ENCODE peak calls at places on chromosomes 13 and 19, in six cellular contexts. A, E, K, F, Y and Q are unnamed samples.
A peak's percentile ranks its signal among the peaks of the same experiment; 100 is the strongest.

GRCh38 chr19:55053735-55054134 is 9.2 kb downstream of the RDH13 start:
- DNase-seq in K (no peak), A (no peak), Y (no peak), F (no peak), E (no peak), Q (peak; percentile 42)

GRCh38 chr13:113729329-113730019 is 29.6 kb upstream of the TMEM255B start:
- DNase-seq in E (no peak), A (no peak), Y (peak; percentile 68), F (no peak), K (no peak), Q (no peak)

GRCh38 chr19:11405846-11406643 is 13.1 kb downstream of the RGL3 start:
- DNase-seq in E (no peak), K (peak; percentile 88), Y (peak; percentile 28), A (no peak), F (no peak), Q (peak; percentile 44)

GRCh38 chr13:114027046-114027760 is 53.3 kb upstream of the C13orf46 start:
- DNase-seq in E (no peak), A (no peak), K (no peak), Y (peak; percentile 72), F (no peak), Q (peak; percentile 95)

GRCh38 chr13:91174886-91175501 is 172.5 kb upstream of the MIR17HG start:
- DNase-seq in E (no peak), F (no peak), Y (no peak), K (peak; percentile 67), A (no peak), Q (peak; percentile 39)

GRCh38 chr19:51546650-51547396 is 15.4 kb upstream of the SIGLEC6 start:
- DNase-seq in Y (no peak), A (no peak), F (no peak), K (no peak), E (no peak), Q (peak; percentile 21)

GRCh38 chr19:41302624-41303351 is 7.2 kb upstream of the CCDC97 start:
- DNase-seq in A (no peak), F (no peak), K (no peak), E (no peak), Y (no peak), Q (no peak)

GRCh38 chr19:6484251-6484650 is 2.7 kb upstream of the DENND1C start:
- DNase-seq in E (no peak), A (no peak), K (no peak), Y (no peak), F (no peak), Q (peak; percentile 39)

GRCh38 chr13:29362849-29363604 is 232.5 kb downstream of the SLC7A1 start:
- DNase-seq in K (peak; percentile 88), F (no peak), A (peak; percentile 51), E (peak; percentile 36), Y (no peak), Q (peak; percentile 85)

GRCh38 chr13:101343128-101343787 is 73.0 kb downstream of the NALCN start:
- DNase-seq in K (no peak), A (no peak), F (no peak), Y (no peak), E (no peak), Q (no peak)

GRCh38 chr13:97015661-97016350 is 21.5 kb upstream of the OXGR1 start:
- DNase-seq in F (no peak), E (no peak), A (no peak), Y (no peak), K (no peak), Q (no peak)

DNA sequence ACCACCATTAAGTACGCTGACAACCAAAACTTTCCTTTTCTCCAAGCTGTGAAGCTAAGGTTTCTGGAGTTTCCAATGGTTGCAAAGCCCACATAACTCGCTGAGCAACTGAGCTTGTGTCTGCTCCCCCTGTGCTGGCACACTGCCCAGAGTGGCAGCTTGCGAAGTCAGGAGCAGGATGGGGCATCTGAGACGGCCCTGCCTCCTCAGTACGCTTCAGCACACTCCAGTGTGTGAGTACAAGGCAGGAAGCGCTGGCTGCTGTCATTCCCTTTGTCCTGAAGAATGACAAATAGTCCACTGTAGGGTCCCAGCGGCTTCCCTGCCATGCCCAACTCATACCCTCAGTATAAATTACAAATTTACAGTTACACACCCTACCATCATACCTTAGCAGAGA is 51.5 kb downstream of the SKA3 start:
- DNase-seq in E (no peak), F (no peak), Y (no peak), K (no peak), A (no peak), Q (no peak)
- H3K4me1 ChIP-seq in E (no peaks in the 10 kb centered on the region), F (no peaks in the 10 kb centered on the region), Y (no peaks in the 10 kb centered on the region), K (no peaks in the 10 kb centered on the region), A (peaks cover 2% of the 10 kb centered on the region), Q (no peaks in the 10 kb centered on the region)

DNA sequence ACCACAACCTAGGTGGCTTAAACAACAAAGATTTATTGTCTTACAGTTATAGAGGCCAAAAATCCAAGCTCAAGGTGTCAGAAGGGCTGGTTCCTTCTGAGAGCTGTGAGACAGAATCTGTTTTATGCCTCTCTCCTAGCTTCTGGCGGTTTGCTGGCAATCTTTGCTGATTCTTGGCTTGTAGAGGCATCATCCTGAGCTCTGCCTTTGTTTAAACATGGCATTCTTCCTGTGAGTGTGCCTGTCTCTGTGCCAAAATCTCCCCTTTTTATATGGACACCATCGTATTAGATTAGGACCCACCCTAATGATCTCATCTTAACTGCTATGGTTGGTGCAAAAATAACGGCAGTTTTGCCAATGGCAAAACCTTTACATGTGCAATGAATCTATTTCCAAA is 169.1 kb downstream of the CACNA1A start:
- DNase-seq in Y (no peak), F (no peak), K (no peak), A (no peak), E (no peak), Q (no peak)
- H3K4me1 ChIP-seq in Y (no peaks in the 10 kb centered on the region), F (no peaks in the 10 kb centered on the region), K (no peaks in the 10 kb centered on the region), A (peaks cover 2% of the 10 kb centered on the region), E (no peaks in the 10 kb centered on the region), Q (no peaks in the 10 kb centered on the region)

GRCh38 chr13:46624821-46625220 is 71.9 kb downstream of the LRCH1 start:
- DNase-seq in F (no peak), Y (no peak), A (no peak), E (no peak), K (no peak), Q (no peak)
- H3K4me1 ChIP-seq in F (no peaks in the 10 kb centered on the region), Y (peaks cover 57% of the 10 kb centered on the region), A (peaks cover 7% of the 10 kb centered on the region), E (peaks cover 10% of the 10 kb centered on the region), K (peaks cover 4% of the 10 kb centered on the region), Q (peaks cover 10% of the 10 kb centered on the region)

GRCh38 chr13:46166221-46166584 is 15.8 kb downstream of the LCP1 start:
- DNase-seq in F (no peak), E (no peak), Y (no peak), A (no peak), K (no peak), Q (no peak)
- H3K4me1 ChIP-seq in F (no peaks in the 10 kb centered on the region), E (no peaks in the 10 kb centered on the region), Y (peaks cover 8% of the 10 kb centered on the region), A (peaks cover 13% of the 10 kb centered on the region), K (peaks cover 7% of the 10 kb centered on the region), Q (no peaks in the 10 kb centered on the region)

DNA sequence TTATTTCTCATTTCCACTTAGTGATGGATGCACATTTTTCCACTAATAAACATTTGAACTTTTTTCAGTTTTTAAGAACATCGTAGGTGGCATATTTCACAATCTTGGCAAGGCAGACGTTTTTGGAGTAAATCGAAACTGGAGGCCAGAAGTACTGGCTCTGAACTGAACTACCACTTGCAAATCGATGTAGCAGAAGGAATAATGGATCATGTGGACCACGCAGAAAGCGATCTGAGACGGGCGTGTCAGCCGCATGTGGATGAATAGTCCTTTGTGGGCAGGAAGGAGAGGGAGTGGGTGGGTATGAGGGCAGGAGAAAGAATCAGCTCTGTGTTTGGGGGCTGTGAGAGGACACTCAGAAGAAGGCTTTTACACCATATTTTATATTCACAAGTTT is 90.4 kb downstream of the COL4A2 start:
- DNase-seq in A (no peak), Y (peak; percentile 68), K (no peak), F (peak; percentile 50), E (no peak), Q (no peak)
- H3K4me1 ChIP-seq in A (no peaks in the 10 kb centered on the region), Y (peaks cover 74% of the 10 kb centered on the region), K (peaks cover 8% of the 10 kb centered on the region), F (no peaks in the 10 kb centered on the region), E (no peaks in the 10 kb centered on the region), Q (peaks cover 86% of the 10 kb centered on the region)

DNA sequence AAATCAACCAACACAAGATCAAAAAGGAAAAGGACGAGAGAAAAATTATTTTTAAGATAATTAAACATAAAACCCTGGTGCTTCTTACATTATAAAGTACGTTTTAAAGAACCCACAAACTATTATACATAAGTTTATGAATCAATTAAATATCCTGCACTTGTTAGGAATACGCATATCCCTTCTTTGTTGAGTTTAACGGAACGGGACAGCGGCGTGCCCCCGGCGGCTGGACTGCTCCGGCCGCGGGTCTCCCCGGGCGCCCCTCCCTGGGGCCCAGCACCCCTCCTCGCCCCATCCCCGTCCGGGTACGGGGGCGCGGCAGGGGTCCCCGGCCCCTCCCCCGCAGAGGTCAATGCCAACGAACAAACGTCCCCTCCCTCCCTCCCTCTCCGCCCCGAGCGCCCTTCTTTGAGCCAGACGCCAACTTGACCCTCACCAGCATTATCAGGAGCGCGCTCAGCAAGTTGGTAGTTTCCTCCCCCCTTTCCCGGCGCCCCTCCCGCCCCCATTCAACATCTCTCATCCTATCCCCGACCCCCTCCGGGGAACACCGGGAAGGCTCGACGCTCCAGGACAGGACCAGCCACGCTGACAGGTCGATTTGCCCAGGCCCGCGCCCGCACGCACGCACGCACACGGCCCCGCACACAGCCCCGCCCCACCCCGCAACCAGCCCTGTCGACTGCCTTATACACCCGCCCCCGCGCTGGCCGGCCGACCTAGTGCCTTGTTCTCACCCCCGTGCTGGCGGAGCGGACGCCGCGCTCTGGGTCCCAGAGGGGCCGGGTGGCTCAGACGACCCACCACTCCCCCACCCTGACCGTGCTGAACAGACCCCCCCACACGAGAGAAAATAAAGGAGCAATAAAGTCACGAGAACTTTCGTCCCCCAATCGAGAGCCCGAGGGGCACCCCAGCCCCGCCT is 5.1 kb downstream of the LYL1 start:
- DNase-seq in E (no peak), Y (peak; percentile 70), F (no peak), K (no peak), A (no peak), Q (peak; percentile 97)
- H3K4me1 ChIP-seq in E (peaks cover 22% of the 10 kb centered on the region), Y (peaks cover 92% of the 10 kb centered on the region), F (peaks cover 2% of the 10 kb centered on the region), K (no peaks in the 10 kb centered on the region), A (peaks cover 15% of the 10 kb centered on the region), Q (peaks cover 11% of the 10 kb centered on the region)

DNA sequence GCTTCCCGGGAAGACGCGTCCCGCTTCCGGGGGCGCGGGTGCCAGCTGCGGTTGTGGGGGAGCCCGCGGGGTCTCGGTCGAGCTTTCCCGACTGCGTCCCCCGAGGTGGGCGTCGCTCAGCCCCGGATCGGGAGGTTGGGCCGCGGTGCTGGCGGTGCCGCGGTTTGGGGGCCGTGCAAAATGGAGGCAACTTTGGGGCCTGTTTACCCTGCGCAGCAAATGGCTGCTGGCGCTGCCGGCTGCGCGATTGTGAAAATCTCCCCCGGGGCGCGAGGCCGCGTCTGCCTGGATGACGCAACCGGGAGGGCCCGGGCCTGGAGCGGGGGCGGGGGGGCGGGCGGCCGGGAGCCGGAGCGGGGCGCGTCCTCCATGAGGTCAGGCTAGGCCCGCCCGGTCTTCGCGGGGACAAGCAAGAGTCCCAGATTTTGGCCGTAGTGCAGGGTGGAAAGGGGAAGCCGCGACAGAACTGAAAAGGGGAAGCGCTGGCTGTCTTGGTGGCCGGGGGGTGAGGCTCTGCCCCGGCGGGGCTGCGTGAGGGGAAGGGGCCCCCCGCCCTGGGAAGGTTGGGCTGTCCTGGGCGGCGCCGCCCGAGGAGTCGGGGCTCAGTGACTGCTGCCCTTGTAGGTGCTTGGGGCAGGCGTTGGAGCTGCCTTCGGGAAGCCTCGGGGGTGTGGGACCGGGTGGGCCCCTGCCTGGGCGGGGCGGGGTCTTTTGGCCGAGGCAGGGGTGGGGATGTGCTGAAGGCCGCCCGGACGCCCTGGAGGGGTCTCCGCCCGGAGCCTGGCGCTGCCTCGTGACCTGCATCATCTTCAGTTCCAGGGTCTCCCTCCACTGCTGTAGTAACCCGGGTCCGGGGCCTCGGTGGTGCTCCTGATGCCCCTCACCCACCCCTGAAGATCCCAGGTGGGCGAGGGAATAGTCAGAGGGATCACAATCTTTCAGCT is 11.1 kb downstream of the PEAK3 start:
- DNase-seq in E (peak; percentile 77), Y (peak; percentile 91), A (no peak), K (peak; percentile 77), F (peak; percentile 77), Q (peak; percentile 100)
- H3K4me1 ChIP-seq in E (peaks cover 44% of the 10 kb centered on the region), Y (peaks cover 55% of the 10 kb centered on the region), A (peaks cover 12% of the 10 kb centered on the region), K (peaks cover 7% of the 10 kb centered on the region), F (peaks cover 26% of the 10 kb centered on the region), Q (peaks cover 32% of the 10 kb centered on the region)

GRCh38 chr19:4369888-4370260 is 26.5 kb downstream of the MPND start:
- DNase-seq in A (no peak), E (peak; percentile 68), Y (no peak), K (peak; percentile 87), F (no peak), Q (peak; percentile 95)
- H3K4me1 ChIP-seq in A (peaks cover 18% of the 10 kb centered on the region), E (peaks cover 32% of the 10 kb centered on the region), Y (peaks cover 74% of the 10 kb centered on the region), K (no peaks in the 10 kb centered on the region), F (peaks cover 63% of the 10 kb centered on the region), Q (peaks cover 55% of the 10 kb centered on the region)